ENCODE peak calls at places on chromosomes 6 and 20, in seven cellular contexts. Z is HFFc6, N is epithelial cell of esophagus, T is SK-N-SH, L is heart left ventricle, C is heart right ventricle, J is breast epithelium. Y is an unnamed sample.
A peak's percentile ranks its signal among the peaks of the same experiment; 100 is the strongest.

GRCh38 chr20:59648720-59649119 is 44.4 kb downstream of the PHACTR3 start:
- DNase-seq in J (no peak), Z (no peak), T (no peak), L (no peak), C (no peak), N (no peak), Y (no peak)

GRCh38 chr20:58698741-58699141 is 6.1 kb downstream of the NPEPL1 start:
- DNase-seq in Z (no peak), T (no peak), N (no peak), L (no peak), C (no peak), J (no peak), Y (no peak)

GRCh38 chr6:150267686-150268561 is 100.9 kb upstream of the IYD start:
- DNase-seq in Z (peak; percentile 71), L (no peak), J (peak; percentile 60), C (no peak), N (peak; percentile 96), T (no peak), Y (no peak)

GRCh38 chr20:41048475-41049242 is 20.0 kb downstream of the TOP1 start:
- DNase-seq in L (no peak), J (no peak), Z (no peak), T (no peak), N (no peak), C (no peak), Y (no peak)

GRCh38 chr6:3610206-3610605 is 141.3 kb downstream of the PXDC1 start:
- DNase-seq in T (no peak), L (no peak), J (peak; percentile 44), C (no peak), Z (peak; percentile 20), N (peak; percentile 95), Y (no peak)

GRCh38 chr20:51495921-51496545 is 46.5 kb downstream of the NFATC2 start:
- DNase-seq in J (no peak), L (no peak), T (no peak), C (no peak), N (no peak), Z (no peak), Y (no peak)

GRCh38 chr20:57389695-57390603 is 1.2 kb upstream of the RBM38 start:
- DNase-seq in C (no peak), J (no peak), T (no peak), Z (no peak), L (peak; percentile 40), N (no peak), Y (no peak)

GRCh38 chr20:33685328-33686007 is 717 bp downstream of the E2F1 start:
- DNase-seq in J (no peak), N (no peak), Z (no peak), T (peak; percentile 80), C (no peak), L (no peak), Y (peak; percentile 77)

GRCh38 chr6:138609801-138610430 is 110.6 kb upstream of the NHSL1 start:
- DNase-seq in Z (no peak), C (no peak), L (no peak), J (no peak), T (no peak), N (no peak), Y (no peak)

GRCh38 chr6:132067286-132067685 is 116.1 kb upstream of the CCN2 start:
- DNase-seq in Z (peak; percentile 27), C (no peak), L (no peak), T (no peak), N (no peak), J (no peak), Y (no peak)

GRCh38 chr6:92124126-92124525 is 1295.2 kb downstream of the EPHA7 start:
- DNase-seq in Z (no peak), J (no peak), N (peak; percentile 80), T (no peak), C (no peak), L (no peak), Y (no peak)

DNA sequence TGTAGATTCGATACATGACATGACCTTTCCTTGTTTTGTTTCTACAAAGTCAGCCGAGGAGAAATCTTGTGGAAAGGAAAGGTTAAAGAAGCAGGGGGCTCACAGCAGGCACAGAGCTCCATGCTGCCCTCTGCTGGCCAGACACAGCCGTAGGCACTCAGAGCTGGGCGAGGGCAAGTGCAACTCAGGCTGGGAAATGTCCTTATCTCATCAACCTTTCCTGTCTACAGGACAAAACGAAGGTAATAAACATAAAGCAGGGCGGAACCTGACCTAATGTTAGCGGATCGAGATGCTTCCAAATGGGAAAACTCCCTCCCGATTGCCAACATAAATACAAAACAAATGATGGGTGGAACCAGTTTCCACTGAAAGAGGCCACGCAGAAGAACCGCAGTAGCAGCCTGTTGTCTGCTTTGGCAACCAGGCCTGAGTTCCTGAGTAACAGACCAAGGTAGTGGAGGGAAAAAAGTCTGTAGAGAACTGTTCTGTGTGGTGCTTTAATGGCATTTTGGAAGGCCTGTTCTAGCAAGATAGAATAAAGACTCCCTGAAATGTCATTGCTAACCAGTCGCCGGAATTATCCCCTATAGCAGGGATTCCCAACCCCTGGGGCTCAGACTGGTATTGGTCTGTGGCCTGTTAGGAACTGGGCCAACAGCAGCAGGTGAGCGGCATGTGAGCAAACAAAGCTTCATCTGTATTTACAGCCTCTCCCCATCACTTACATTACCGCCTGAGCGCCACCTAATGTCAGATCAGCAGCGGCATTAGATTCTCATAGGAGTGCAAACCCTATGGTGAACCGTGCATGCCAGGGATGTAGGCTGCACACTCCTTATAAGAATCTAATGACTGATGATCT is 85.2 kb downstream of the MBOAT1 start:
- DNase-seq in L (peak; percentile 68), C (peak; percentile 76), N (peak; percentile 68), T (peak; percentile 70), J (peak; percentile 30), Z (peak; percentile 24), Y (no peak)
- TF ChIP-seq CTCF in L (peak; percentile 94), C (peak; percentile 97), N (peak; percentile 100), T (peak; percentile 95), J (peak; percentile 72), Z (peak; percentile 94), Y (peak; percentile 95)

GRCh38 chr6:119351005-119351394 is 1.4 kb upstream of the MAN1A1 start:
- DNase-seq in C (no peak), J (no peak), N (peak; percentile 53), L (no peak), T (peak; percentile 32), Z (peak; percentile 44), Y (no peak)
- TF ChIP-seq CTCF in C (peak; percentile 56), J (no peak), N (peak; percentile 57), L (peak; percentile 55), T (peak; percentile 77), Z (peak; percentile 69), Y (peak; percentile 59)

DNA sequence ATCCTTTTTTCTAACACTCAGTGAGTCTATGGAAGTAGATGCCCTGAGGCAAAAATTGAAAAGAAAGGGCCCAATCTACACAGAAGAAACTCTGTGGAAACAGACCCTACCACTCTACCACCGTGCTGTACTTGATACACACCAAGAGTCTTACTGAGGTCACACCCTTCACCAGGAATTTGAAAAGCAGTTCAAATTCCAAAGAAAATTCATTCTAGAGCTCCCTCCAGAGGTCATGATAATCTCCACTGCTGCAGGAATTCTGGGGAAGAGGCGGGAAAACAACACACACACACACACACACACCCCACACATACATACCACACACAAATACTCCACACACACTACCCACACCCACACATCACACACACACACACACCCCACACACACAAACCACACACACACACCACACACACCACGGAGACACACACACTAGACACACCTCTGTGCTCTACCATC is 336.8 kb downstream of the HDGFL1 start:
- DNase-seq in N (peak; percentile 63), T (no peak), J (no peak), C (no peak), L (no peak), Z (peak; percentile 48), Y (no peak)
- TF ChIP-seq CTCF in N (peak; percentile 53), T (peak; percentile 55), J (peak; percentile 25), C (peak; percentile 30), L (peak; percentile 42), Z (peak; percentile 72), Y (peak; percentile 37)

GRCh38 chr20:24699321-24700165 is 230.1 kb downstream of the SYNDIG1 start:
- DNase-seq in J (no peak), N (no peak), T (no peak), L (no peak), Z (peak; percentile 5), C (no peak), Y (peak; percentile 52)

GRCh38 chr20:24700166-24700860 is 230.9 kb downstream of the SYNDIG1 start:
- DNase-seq in N (no peak), L (no peak), J (no peak), T (no peak), Z (no peak), C (no peak), Y (peak; percentile 40)

GRCh38 chr20:24698189-24698588 is 228.8 kb downstream of the SYNDIG1 start:
- DNase-seq in N (no peak), T (no peak), Z (no peak), J (no peak), L (no peak), C (no peak), Y (peak; percentile 27)

GRCh38 chr20:24697411-24697810 is 228.0 kb downstream of the SYNDIG1 start:
- DNase-seq in N (no peak), T (no peak), C (no peak), J (peak; percentile 1), Z (no peak), L (no peak), Y (peak; percentile 20)

GRCh38 chr20:24698706-24699206 is 229.3 kb downstream of the SYNDIG1 start:
- DNase-seq in C (no peak), J (no peak), T (no peak), N (peak; percentile 72), Z (no peak), L (no peak), Y (peak; percentile 32)
- TF ChIP-seq CTCF in C (no peak), J (no peak), T (no peak), N (no peak), Z (no peak), L (no peak), Y (no peak)